ENCODE peak calls at places on chromosomes 13 and 19, in seven cellular contexts. Q is Peyer's patch, V is fibroblast of lung, R is colonic mucosa, E is endothelial cell of umbilical vein, J is astrocyte, B is testis. A is an unnamed sample.

GRCh38 chr13:98983182-98983581 is 5.3 kb upstream of the DOCK9 start:
- DNase-seq in Q (no peak), V (no peak), R (no peak), E (peak; percentile 79), J (no peak), B (no peak), A (no peak)

GRCh38 chr19:42052241-42052863 is 17.7 kb downstream of the GRIK5 start:
- DNase-seq in Q (no peak), V (no peak), R (no peak), E (no peak), J (no peak), B (no peak), A (no peak)

GRCh38 chr19:29380581-29380980 is 145.2 kb upstream of the VSTM2B start:
- DNase-seq in Q (peak; percentile 1), V (no peak), R (peak; percentile 10), E (no peak), J (no peak), B (peak; percentile 1), A (no peak)

GRCh38 chr19:17931532-17932191 is 1.2 kb upstream of the CCDC124 start:
- DNase-seq in Q (no peak), V (no peak), R (no peak), E (peak; percentile 15), J (no peak), B (no peak), A (no peak)

GRCh38 chr19:29665826-29666633 is 769 bp downstream of the PLEKHF1 start:
- DNase-seq in Q (peak; percentile 58), V (peak; percentile 80), R (peak; percentile 45), E (no peak), J (peak; percentile 58), B (peak; percentile 53), A (peak; percentile 90)

GRCh38 chr19:1045247-1045603 is 5.3 kb downstream of the ABCA7 start:
- DNase-seq in Q (peak; percentile 77), V (no peak), R (peak; percentile 57), E (no peak), J (no peak), B (peak; percentile 94), A (no peak)

GRCh38 chr19:13100871-13101589 is 1.6 kb downstream of the LYL1 start:
- DNase-seq in Q (no peak), V (no peak), R (no peak), E (peak; percentile 60), J (no peak), B (no peak), A (peak; percentile 76)

GRCh38 chr13:73715910-73716257 is 418.3 kb downstream of the KLF12 start:
- DNase-seq in Q (no peak), V (no peak), R (no peak), E (no peak), J (no peak), B (no peak), A (no peak)

GRCh38 chr13:60869225-60869624 is 472.2 kb downstream of the TDRD3 start:
- DNase-seq in Q (no peak), V (no peak), R (no peak), E (no peak), J (no peak), B (no peak), A (no peak)

GRCh38 chr19:294819-295686 is 3.9 kb upstream of the PLPP2 start:
- DNase-seq in Q (peak; percentile 70), V (no peak), R (peak; percentile 42), E (no peak), J (no peak), B (no peak), A (no peak)

GRCh38 chr19:1460033-1460995 is 10.4 kb downstream of the APC2 start:
- DNase-seq in Q (no peak), V (no peak), R (no peak), E (no peak), J (no peak), B (no peak), A (peak; percentile 58)

GRCh38 chr13:109135018-109135417 is 505.6 kb downstream of the MYO16 start:
- DNase-seq in Q (no peak), V (no peak), R (no peak), E (no peak), J (no peak), B (no peak), A (no peak)

DNA sequence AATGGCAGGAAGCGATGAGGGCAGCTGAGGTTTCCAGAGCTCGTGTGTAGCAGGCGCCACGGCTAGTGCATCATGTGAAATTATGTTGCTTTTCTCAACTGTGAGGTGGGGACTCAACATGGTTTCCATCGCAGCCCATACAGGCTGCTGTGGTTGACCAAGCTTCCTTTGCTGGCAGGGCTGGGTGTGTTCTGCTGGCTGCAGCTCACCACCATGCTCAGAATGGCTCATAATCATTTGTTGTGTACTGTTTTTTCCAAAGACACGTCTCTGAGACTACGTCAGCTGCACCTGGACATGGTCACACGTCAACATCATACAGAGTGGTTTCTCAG is 16.1 kb upstream of the RASA3 start:
- DNase-seq in Q (peak; percentile 91), V (no peak), R (peak; percentile 35), E (no peak), J (no peak), B (no peak), A (no peak)
- H3K4me1 ChIP-seq in Q (no peaks in the 10 kb centered on the region), V (no peaks in the 10 kb centered on the region), R (no peaks in the 10 kb centered on the region), E (no peaks in the 10 kb centered on the region), J (no peaks in the 10 kb centered on the region), B (no peaks in the 10 kb centered on the region), A (no peaks in the 10 kb centered on the region)

DNA sequence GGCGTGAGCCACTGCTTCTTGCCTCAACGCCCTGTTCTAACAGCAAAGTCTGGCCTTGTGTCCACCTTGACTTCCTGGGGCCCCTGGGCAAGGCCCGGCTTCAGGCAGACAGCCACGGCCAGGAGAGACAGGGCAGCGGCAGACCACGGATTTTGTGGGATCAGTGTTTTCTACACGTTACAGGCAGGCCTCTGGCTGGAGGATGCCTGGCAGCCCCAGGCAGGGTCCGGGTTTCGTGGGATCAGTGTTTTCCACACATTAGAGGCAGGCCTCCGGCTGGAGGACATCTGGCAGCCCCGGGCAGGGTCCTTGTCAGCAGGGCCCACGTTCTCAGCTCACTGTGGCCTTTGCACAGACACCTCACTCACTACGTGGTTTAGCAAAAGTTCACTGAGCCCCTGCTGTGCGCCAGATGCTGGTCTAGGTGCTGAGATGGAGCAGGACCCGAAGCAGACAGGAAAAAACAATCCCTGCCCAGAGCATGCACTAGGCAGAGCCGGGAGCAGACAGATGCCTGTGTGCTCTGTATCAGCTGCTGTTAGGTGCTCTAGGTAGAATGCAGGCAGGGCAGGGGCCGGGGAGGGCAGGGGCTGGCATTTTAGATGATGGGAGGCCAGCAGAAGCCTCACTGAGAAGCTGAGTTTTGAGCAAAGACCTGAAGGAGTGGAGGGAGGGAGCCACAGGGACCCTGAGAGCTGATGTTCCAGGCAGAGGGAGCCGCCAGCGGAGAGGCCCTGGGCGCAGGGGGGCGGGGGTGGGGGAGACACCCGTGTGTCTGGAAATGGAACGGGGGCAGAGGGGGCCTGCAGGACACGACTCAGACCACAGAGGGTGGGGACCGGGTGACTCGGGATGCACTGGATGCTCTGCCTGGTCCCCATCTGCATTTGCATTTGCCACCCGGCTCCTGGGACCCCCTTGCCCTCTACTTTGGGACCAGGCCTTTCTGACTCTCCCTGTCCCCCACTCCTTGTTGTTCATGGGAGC is 25.0 kb upstream of the NCCRP1 start:
- DNase-seq in Q (no peak), V (no peak), R (no peak), E (no peak), J (no peak), B (no peak), A (peak; percentile 46)
- H3K9me3 ChIP-seq in Q (no peaks in the 10 kb centered on the region), V (no peaks in the 10 kb centered on the region), R (no peaks in the 10 kb centered on the region), E (no peaks in the 10 kb centered on the region), J (no peaks in the 10 kb centered on the region), B (no peaks in the 10 kb centered on the region), A (no peaks in the 10 kb centered on the region)

GRCh38 chr19:55637534-55637933 is 3.3 kb upstream of the ZNF580 start:
- DNase-seq in Q (no peak), V (no peak), R (no peak), E (no peak), J (no peak), B (no peak), A (no peak)

GRCh38 chr19:55636723-55637122 is 4.1 kb upstream of the ZNF580 start:
- DNase-seq in Q (no peak), V (no peak), R (no peak), E (no peak), J (no peak), B (no peak), A (no peak)

GRCh38 chr19:55635334-55635717 is 5.5 kb upstream of the ZNF580 start:
- DNase-seq in Q (no peak), V (no peak), R (no peak), E (no peak), J (no peak), B (no peak), A (peak; percentile 55)

GRCh38 chr19:55633866-55634265 is 6.9 kb upstream of the ZNF580 start:
- DNase-seq in Q (no peak), V (no peak), R (no peak), E (no peak), J (no peak), B (no peak), A (peak; percentile 29)

DNA sequence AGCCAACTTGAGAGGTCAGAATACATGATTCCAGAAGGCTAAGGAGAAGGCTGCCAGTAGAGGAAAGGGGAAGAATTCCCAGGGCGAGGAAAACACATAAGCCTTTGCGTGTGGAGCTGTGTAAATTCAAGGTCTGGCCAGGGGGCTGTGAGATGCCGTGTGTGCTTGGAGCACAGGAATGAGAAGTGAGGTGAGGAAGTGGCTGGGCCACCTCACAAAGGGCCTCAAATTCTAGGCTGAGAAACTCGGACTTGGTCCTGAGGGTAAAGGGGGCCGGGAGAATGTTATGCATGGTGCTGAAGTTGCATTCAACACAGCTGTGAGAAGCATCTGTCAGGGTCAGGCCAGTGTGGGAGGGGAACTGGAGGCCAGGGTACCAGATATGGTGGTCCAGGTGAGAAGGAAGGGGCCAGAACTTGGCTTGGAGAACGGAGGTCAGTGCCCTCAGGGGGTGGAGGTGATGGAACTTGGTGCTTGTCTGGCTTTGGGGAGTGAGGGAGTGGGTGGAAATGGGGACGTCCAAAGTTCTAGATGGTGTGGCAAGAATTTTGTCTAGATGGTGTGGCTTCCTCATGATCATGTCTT is 4.9 kb upstream of the ZNF580 start:
- DNase-seq in Q (no peak), V (no peak), R (no peak), E (no peak), J (no peak), B (no peak), A (peak; percentile 16)
- H3K4me1 ChIP-seq in Q (peaks cover 44% of the 10 kb centered on the region), V (peaks cover 12% of the 10 kb centered on the region), R (peaks cover 20% of the 10 kb centered on the region), E (peaks cover 18% of the 10 kb centered on the region), J (peaks cover 25% of the 10 kb centered on the region), B (peaks cover 27% of the 10 kb centered on the region), A (peaks cover 17% of the 10 kb centered on the region)

DNA sequence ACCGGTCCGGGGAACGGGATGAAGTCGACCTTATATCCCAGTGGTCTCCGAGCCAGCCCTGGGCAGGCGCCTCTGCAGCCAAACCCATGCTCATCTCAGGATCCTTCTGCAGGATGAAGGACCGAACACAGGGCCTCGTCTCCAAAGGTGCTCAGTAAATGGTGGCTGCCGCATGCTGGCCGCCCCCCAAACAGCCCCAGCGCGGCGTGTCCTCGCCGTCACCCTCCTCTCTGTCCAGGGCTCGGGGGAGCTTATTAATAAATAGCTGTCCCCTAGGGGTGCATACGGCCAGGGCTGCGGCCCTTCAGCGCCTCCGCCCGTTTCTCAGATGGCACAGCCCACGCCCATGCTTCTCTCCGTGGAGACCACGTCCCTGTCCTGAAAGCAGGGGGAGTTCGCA is 32.6 kb upstream of the SPACA7 start:
- DNase-seq in Q (no peak), V (no peak), R (no peak), E (no peak), J (no peak), B (no peak), A (no peak)
- H3K9me3 ChIP-seq in Q (no peaks in the 10 kb centered on the region), V (no peaks in the 10 kb centered on the region), R (no peaks in the 10 kb centered on the region), E (no peaks in the 10 kb centered on the region), J (no peaks in the 10 kb centered on the region), B (no peaks in the 10 kb centered on the region), A (no peaks in the 10 kb centered on the region)